ENCODE peak calls at places on chromosomes 13 and 19, in nine cellular contexts. O is AG04450, C is upper lobe of right lung, I is pancreas, S is left ventricle myocardium inferior, J is kidney epithelial cell, A is prostate gland, H is GM23338, X is body of pancreas. G is an unnamed sample.
A peak's percentile ranks its signal among the peaks of the same experiment; 100 is the strongest.

GRCh38 chr19:49151339-49152217 is 3.6 kb downstream of the HRC start:
- DNase-seq in I (peak; percentile 97), C (peak; percentile 92), H (peak; percentile 100), O (no peak), X (peak; percentile 94), J (no peak), S (peak; percentile 56), A (peak; percentile 96), G (no peak)

GRCh38 chr19:33953023-33953422 is 156.4 kb downstream of the KCTD15 start:
- DNase-seq in S (no peak), J (no peak), I (no peak), C (no peak), H (no peak), X (no peak), A (no peak), O (no peak), G (no peak)

GRCh38 chr13:114111577-114111976 is 20.8 kb downstream of the RASA3 start:
- DNase-seq in H (no peak), S (no peak), A (no peak), J (no peak), C (peak; percentile 10), X (no peak), O (peak; percentile 87), I (peak; percentile 3), G (no peak)

GRCh38 chr19:10095948-10096614 is 6.4 kb downstream of the ANGPTL6 start:
- DNase-seq in J (peak; percentile 53), I (peak; percentile 97), O (peak; percentile 56), X (peak; percentile 87), A (peak; percentile 84), C (peak; percentile 95), H (peak; percentile 87), S (peak; percentile 86), G (peak; percentile 50)

GRCh38 chr13:30697177-30697953 is 38.0 kb upstream of the ALOX5AP start:
- DNase-seq in H (no peak), X (no peak), S (no peak), I (no peak), A (no peak), C (no peak), O (no peak), J (no peak), G (no peak)

GRCh38 chr13:30027569-30028455 is 177.4 kb upstream of the UBL3 start:
- DNase-seq in X (no peak), I (no peak), O (no peak), A (no peak), S (no peak), H (no peak), J (no peak), C (no peak), G (no peak)

GRCh38 chr13:48492123-48493075 is 40.5 kb downstream of the RCBTB2 start:
- DNase-seq in J (no peak), A (peak; percentile 30), I (no peak), H (no peak), X (peak; percentile 43), S (peak; percentile 82), C (peak; percentile 75), O (no peak), G (peak; percentile 41)

GRCh38 chr19:48271531-48272151 is 1.8 kb downstream of the ZNF114 start:
- DNase-seq in O (no peak), X (peak; percentile 33), A (no peak), I (peak; percentile 76), S (peak; percentile 40), J (no peak), H (peak; percentile 88), C (peak; percentile 74), G (no peak)

GRCh38 chr13:111905609-111905945 is 161.4 kb upstream of the SOX1 start:
- DNase-seq in A (no peak), C (peak; percentile 10), O (no peak), I (no peak), X (no peak), H (no peak), J (no peak), S (no peak), G (no peak)

GRCh38 chr13:72643339-72643989 is 84.0 kb downstream of the MZT1 start:
- DNase-seq in I (no peak), O (peak; percentile 2), H (peak; percentile 66), A (no peak), S (peak; percentile 20), J (no peak), X (peak; percentile 19), C (no peak), G (peak; percentile 3)

GRCh38 chr13:25132021-25132420 is 36.1 kb downstream of the PABPC3 start:
- DNase-seq in A (no peak), O (no peak), C (no peak), I (no peak), X (no peak), H (peak; percentile 36), J (no peak), S (no peak), G (no peak)
- H3K4me3 ChIP-seq in A (no peak overlapping the region), O (no peak overlapping the region), C (no peak overlapping the region), I (no peak overlapping the region), X (no peak overlapping the region), H (no peak overlapping the region), J (no peak overlapping the region), S (no peak overlapping the region), G (no peak overlapping the region)

DNA sequence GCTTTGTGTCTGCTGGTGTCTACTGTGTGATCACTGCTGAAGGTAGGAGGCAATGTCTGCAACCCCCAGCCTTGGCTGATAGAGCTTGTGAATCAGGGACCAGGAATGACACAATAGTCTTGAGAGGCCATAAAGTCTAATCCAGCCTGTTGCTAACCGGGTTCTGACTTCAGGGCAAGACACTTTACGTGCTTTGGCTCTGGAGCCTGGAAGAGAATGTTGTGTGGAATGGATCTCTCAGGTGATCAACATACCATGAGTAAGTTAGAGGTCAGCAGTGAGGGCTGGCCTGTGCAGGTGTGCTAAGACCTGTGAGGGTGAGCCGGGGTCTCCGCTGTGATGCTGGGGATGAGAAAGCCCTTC is 5.6 kb downstream of the COL4A2 start:
- DNase-seq in O (no peak), I (no peak), J (peak; percentile 81), X (no peak), C (no peak), S (no peak), A (no peak), H (no peak), G (peak; percentile 87)
- TF ChIP-seq CTCF in O (peak; percentile 21), I (no peak), J (peak; percentile 12), X (no peak), C (no peak), S (no peak), A (no peak), H (no peak), G (peak; percentile 11)

GRCh38 chr19:31834070-31834469 is 484.8 kb upstream of the TSHZ3 start:
- DNase-seq in H (no peak), J (no peak), A (no peak), O (no peak), C (no peak), X (no peak), S (no peak), I (no peak), G (no peak)

GRCh38 chr19:31841755-31842154 is 492.5 kb upstream of the TSHZ3 start:
- DNase-seq in S (no peak), O (no peak), C (no peak), I (no peak), A (no peak), X (no peak), J (no peak), H (no peak), G (no peak)

DNA sequence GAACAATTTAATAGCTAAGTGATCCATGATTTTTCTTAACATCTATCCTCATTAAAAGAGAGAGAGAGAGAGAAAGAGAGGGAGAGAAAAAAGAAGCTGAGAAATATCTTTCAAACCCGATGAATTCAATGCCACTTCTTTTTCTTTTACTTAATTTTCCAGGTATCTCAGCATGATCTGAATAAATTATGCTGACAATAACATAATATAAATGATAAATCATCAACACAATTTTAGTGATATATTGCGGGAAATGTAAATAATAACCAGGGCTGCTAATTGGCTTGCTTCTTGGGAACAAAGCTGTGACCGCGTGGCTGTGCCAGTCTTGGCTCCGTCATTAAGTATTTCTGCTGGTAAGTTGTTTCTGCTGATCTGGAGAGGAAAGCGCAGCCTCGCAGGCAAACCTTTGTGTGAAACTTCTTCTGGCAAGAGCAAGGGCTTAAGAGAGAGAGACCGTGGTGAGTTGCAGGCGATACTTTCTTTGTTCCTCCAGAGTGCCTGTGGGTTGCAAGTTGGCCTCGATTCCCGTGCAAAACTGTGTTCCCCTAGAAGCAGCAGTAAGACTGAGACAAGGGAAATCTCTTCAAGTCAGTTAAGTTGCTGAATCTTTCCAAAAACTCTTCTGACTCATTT is 489.0 kb upstream of the TSHZ3 start:
- DNase-seq in S (no peak), J (no peak), X (no peak), H (no peak), A (peak; percentile 10), I (no peak), O (no peak), C (no peak), G (no peak)
- H3K4me3 ChIP-seq in S (no peak overlapping the region), J (no peak overlapping the region), X (no peak overlapping the region), H (no peak overlapping the region), A (no peak overlapping the region), I (no peak overlapping the region), O (no peak overlapping the region), C (no peak overlapping the region), G (no peak overlapping the region)

DNA sequence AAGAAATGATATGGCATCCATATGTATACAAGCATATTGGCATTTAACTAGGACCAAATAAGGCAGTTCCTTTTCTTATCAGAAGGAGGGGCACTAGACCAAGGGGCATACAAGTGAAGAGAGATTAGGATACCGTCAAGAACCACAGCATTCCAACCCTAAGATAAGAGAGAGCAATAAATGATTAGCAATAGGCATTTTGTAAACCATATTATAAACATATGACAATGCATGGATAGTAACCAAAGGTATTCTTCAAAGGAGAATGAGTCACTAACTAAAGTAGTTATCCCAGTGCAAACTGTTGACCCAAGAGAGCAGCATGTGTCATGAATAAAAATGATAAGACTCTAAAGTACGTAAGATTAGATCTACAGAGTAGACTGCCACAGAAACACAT is 500.9 kb upstream of the HTR2A start:
- DNase-seq in H (peak; percentile 27), A (no peak), S (no peak), O (peak; percentile 23), C (no peak), X (no peak), I (no peak), J (no peak), G (no peak)
- TF ChIP-seq CTCF in H (peak; percentile 45), A (no peak), S (no peak), O (peak; percentile 35), C (no peak), X (no peak), I (no peak), J (no peak), G (no peak)

GRCh38 chr13:44565881-44566280 is 10.2 kb downstream of the TSC22D1 start:
- DNase-seq in A (no peak), H (no peak), X (no peak), I (no peak), O (no peak), C (no peak), J (no peak), S (no peak), G (no peak)

GRCh38 chr13:44561352-44561751 is 14.8 kb downstream of the TSC22D1 start:
- DNase-seq in I (no peak), H (no peak), J (no peak), O (no peak), A (no peak), S (no peak), X (no peak), C (no peak), G (no peak)

GRCh38 chr13:44566601-44567000 is 9.5 kb downstream of the TSC22D1 start:
- DNase-seq in C (no peak), I (no peak), X (no peak), S (no peak), O (no peak), H (no peak), J (no peak), A (no peak), G (no peak)
- H3K4me3 ChIP-seq in C (no peak overlapping the region), I (no peak overlapping the region), X (no peak overlapping the region), S (no peak overlapping the region), O (no peak overlapping the region), H (no peak overlapping the region), J (no peak overlapping the region), A (no peak overlapping the region), G (no peak overlapping the region)

GRCh38 chr19:51783373-51783772 is 11.6 kb upstream of the FPR3 start:
- DNase-seq in X (no peak), A (no peak), J (no peak), O (no peak), C (no peak), H (peak; percentile 61), I (no peak), S (no peak), G (no peak)
- TF ChIP-seq CTCF in X (no peak), A (no peak), J (peak; percentile 3), O (peak; percentile 10), C (no peak), H (peak; percentile 60), I (no peak), S (peak; percentile 30), G (peak; percentile 44)